ENCODE peak calls at places on chromosomes 1 and 21, in five cellular contexts. One of them, this sample, is unnamed.

GRCh38 chr1:169110265-169110664 is 3.8 kb downstream of the ATP1B1 start:
- DNase-seq in neural crest cell: no peak
- DNase-seq in spleen: no peak
- DNase-seq in astrocyte of the cerebellum: no peak
- DNase-seq in WTC11: no peak
- DNase-seq in this sample: no peak

GRCh38 chr1:24450321-24450720 is 34.7 kb downstream of the NIPAL3 start:
- DNase-seq in WTC11: no peak
- DNase-seq in spleen: no peak
- DNase-seq in astrocyte of the cerebellum: no peak
- DNase-seq in neural crest cell: no peak
- DNase-seq in this sample: no peak

GRCh38 chr1:36287595-36287994 is 18.6 kb upstream of the SH3D21 start:
- DNase-seq in neural crest cell: no peak
- DNase-seq in WTC11: no peak
- DNase-seq in spleen: no peak
- DNase-seq in astrocyte of the cerebellum: no peak
- DNase-seq in this sample: no peak

GRCh38 chr21:41926068-41926806 is 27.6 kb downstream of the C2CD2 start:
- DNase-seq in spleen: no peak
- DNase-seq in WTC11: peak
- DNase-seq in neural crest cell: no peak
- DNase-seq in astrocyte of the cerebellum: no peak
- DNase-seq in this sample: no peak

GRCh38 chr1:53799141-53799540 is 39.0 kb downstream of the NDC1 start:
- DNase-seq in spleen: no peak
- DNase-seq in WTC11: no peak
- DNase-seq in neural crest cell: no peak
- DNase-seq in astrocyte of the cerebellum: no peak
- DNase-seq in this sample: no peak

GRCh38 chr1:19007491-19008441 is 51.3 kb upstream of the IFFO2 start:
- DNase-seq in neural crest cell: no peak
- DNase-seq in spleen: no peak
- DNase-seq in astrocyte of the cerebellum: no peak
- DNase-seq in WTC11: no peak
- DNase-seq in this sample: no peak

GRCh38 chr1:70767377-70767776 is 280.2 kb downstream of the PTGER3 start:
- DNase-seq in spleen: no peak
- DNase-seq in astrocyte of the cerebellum: no peak
- DNase-seq in WTC11: no peak
- DNase-seq in neural crest cell: no peak
- DNase-seq in this sample: no peak

GRCh38 chr1:53069663-53070327 is 7.8 kb downstream of the PODN start:
- DNase-seq in WTC11: peak
- DNase-seq in spleen: no peak
- DNase-seq in astrocyte of the cerebellum: no peak
- DNase-seq in neural crest cell: no peak
- DNase-seq in this sample: peak

GRCh38 chr1:43107664-43108063 is 64.4 kb downstream of the EBNA1BP2 start:
- DNase-seq in spleen: no peak
- DNase-seq in WTC11: no peak
- DNase-seq in neural crest cell: no peak
- DNase-seq in astrocyte of the cerebellum: no peak
- DNase-seq in this sample: no peak

GRCh38 chr1:37477946-37478345 is 3.6 kb downstream of the ZC3H12A start:
- DNase-seq in astrocyte of the cerebellum: no peak
- DNase-seq in WTC11: no peak
- DNase-seq in neural crest cell: no peak
- DNase-seq in spleen: peak
- DNase-seq in this sample: no peak

GRCh38 chr1:37478890-37479254 is 4.5 kb downstream of the ZC3H12A start:
- DNase-seq in neural crest cell: no peak
- DNase-seq in astrocyte of the cerebellum: no peak
- DNase-seq in WTC11: no peak
- DNase-seq in spleen: no peak
- DNase-seq in this sample: no peak

GRCh38 chr1:37479255-37480124 is 5.1 kb downstream of the ZC3H12A start:
- DNase-seq in astrocyte of the cerebellum: no peak
- DNase-seq in neural crest cell: no peak
- DNase-seq in WTC11: no peak
- DNase-seq in spleen: peak
- DNase-seq in this sample: peak

GRCh38 chr1:37477198-37477931 is 3.0 kb downstream of the ZC3H12A start:
- DNase-seq in WTC11: peak
- DNase-seq in astrocyte of the cerebellum: no peak
- DNase-seq in spleen: peak
- DNase-seq in neural crest cell: no peak
- DNase-seq in this sample: peak

DNA sequence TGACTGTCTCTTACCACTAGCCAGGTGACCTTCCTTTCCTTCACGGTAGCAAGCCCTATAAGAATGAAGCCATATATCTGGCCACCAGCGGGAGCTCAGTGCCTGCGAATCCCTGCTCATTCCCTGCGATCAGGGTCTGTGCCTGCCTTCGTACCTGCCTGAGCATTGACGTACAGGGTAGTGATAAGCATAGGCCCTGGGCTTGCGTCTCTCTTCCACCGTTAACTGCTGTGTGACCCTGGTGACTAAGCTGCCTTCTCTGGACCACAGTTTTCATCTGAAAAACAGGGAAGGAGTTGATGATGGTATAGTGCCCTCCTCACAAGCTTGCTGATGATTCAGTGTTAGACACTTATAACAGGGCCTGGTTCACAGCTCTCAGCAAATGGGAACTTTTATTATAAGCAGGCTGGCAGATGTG is 4.1 kb downstream of the ZC3H12A start:
- DNase-seq in WTC11: no peak
- DNase-seq in neural crest cell: no peak
- DNase-seq in spleen: no peak
- DNase-seq in astrocyte of the cerebellum: no peak
- DNase-seq in this sample: no peak
- TF ChIP-seq CTCF in WTC11: no peak
- TF ChIP-seq CTCF in neural crest cell: no peak
- TF ChIP-seq CTCF in spleen: no peak
- TF ChIP-seq CTCF in astrocyte of the cerebellum: no peak
- TF ChIP-seq CTCF in this sample: no peak

GRCh38 chr1:156538711-156539440 is 33.5 kb downstream of the IQGAP3 start:
- DNase-seq in astrocyte of the cerebellum: no peak
- DNase-seq in neural crest cell: no peak
- DNase-seq in spleen: no peak
- DNase-seq in WTC11: no peak
- DNase-seq in this sample: no peak
- TF ChIP-seq CTCF in astrocyte of the cerebellum: no peak
- TF ChIP-seq CTCF in neural crest cell: no peak
- TF ChIP-seq CTCF in spleen: no peak
- TF ChIP-seq CTCF in WTC11: no peak
- TF ChIP-seq CTCF in this sample: no peak

DNA sequence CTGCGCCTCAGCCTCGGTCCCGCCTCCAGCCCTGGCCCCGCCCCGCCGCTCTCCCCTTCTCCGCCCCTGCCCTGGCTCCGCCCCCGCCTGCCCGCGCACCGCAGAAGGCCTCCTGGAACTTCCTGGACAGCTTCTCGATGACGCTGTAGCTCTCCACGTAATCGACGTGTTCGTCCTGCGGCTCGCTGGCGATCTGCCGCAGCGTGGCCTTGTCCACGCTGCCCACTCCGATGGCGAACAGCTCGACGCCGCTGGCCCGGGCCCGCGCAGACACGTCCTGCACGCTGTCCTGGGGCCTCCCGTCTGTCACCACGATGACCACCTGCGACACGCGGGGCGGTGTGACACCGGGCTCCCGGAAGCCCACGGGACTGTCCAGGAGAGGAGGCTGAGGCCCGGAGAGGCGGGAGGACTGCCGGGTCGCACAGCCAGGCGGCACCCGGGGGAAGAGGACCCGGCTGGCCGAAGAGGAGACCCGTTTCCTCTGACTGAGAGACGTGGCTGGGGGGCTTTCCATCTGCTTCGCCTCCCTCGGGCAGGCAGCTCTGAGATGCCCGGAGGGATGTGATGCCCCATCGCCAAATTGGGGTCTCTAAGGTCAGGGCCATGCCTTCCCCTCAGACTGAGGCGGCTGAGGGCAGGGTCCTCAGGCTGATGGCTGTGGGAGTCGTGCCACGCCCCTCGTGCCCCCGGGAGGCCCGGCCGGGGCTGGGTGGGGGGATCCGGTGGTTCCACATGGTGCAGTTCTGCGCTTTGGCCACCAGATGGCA is 4.6 kb downstream of the MATN1 start:
- DNase-seq in WTC11: peak
- DNase-seq in spleen: peak
- DNase-seq in astrocyte of the cerebellum: peak
- DNase-seq in neural crest cell: peak
- DNase-seq in this sample: peak
- TF ChIP-seq CTCF in WTC11: peak
- TF ChIP-seq CTCF in spleen: peak
- TF ChIP-seq CTCF in astrocyte of the cerebellum: peak
- TF ChIP-seq CTCF in neural crest cell: peak
- TF ChIP-seq CTCF in this sample: peak

DNA sequence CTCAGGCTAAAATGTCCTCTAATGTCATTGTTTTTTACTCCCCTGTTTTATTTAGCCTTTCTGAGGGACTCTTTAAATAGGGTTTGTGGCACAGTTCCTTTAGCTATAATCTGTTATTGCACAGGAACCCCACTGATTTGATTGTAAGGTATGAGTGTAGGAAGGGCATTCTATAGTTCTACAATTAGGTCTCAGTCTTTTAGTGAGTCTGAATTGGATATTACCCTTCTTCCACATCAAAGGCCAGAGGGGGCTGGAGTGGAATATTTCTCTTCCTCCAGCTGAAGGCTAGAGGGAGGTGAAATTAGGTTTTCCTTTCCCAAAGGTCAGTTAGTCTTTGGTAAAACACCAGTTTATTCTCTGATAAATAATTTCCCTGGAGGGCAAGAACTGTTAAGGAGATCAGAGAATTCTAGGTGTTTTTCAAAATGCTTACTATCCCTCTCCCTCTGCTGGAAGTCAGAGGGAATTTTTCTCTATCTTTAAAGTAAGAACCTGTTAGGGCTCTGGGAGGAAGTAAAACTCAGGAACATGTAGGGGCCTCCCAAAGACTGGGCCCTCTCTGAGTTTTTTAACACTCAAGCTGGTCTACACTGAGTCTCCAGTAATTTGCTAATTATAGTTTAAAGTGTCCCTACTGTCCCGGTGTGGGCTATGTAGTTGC is 176.3 kb upstream of the ZNHIT6 start:
- DNase-seq in WTC11: no peak
- DNase-seq in neural crest cell: no peak
- DNase-seq in astrocyte of the cerebellum: peak
- DNase-seq in spleen: no peak
- DNase-seq in this sample: no peak
- TF ChIP-seq CTCF in WTC11: peak
- TF ChIP-seq CTCF in neural crest cell: peak
- TF ChIP-seq CTCF in astrocyte of the cerebellum: peak
- TF ChIP-seq CTCF in spleen: no peak
- TF ChIP-seq CTCF in this sample: no peak

GRCh38 chr1:26522073-26522472 is 7.5 kb upstream of the RPS6KA1 start:
- DNase-seq in neural crest cell: no peak
- DNase-seq in WTC11: no peak
- DNase-seq in astrocyte of the cerebellum: no peak
- DNase-seq in spleen: no peak
- DNase-seq in this sample: no peak

GRCh38 chr1:26521669-26522030 is 7.9 kb upstream of the RPS6KA1 start:
- DNase-seq in neural crest cell: no peak
- DNase-seq in spleen: no peak
- DNase-seq in WTC11: no peak
- DNase-seq in astrocyte of the cerebellum: no peak
- DNase-seq in this sample: no peak

GRCh38 chr1:26516987-26517765 is 12.4 kb upstream of the RPS6KA1 start:
- DNase-seq in spleen: no peak
- DNase-seq in astrocyte of the cerebellum: no peak
- DNase-seq in WTC11: no peak
- DNase-seq in neural crest cell: no peak
- DNase-seq in this sample: no peak

GRCh38 chr1:26520339-26520738 is 9.2 kb upstream of the RPS6KA1 start:
- DNase-seq in spleen: no peak
- DNase-seq in astrocyte of the cerebellum: no peak
- DNase-seq in neural crest cell: no peak
- DNase-seq in WTC11: no peak
- DNase-seq in this sample: no peak

GRCh38 chr1:26517766-26518049 is 11.9 kb upstream of the RPS6KA1 start:
- DNase-seq in spleen: no peak
- DNase-seq in neural crest cell: no peak
- DNase-seq in astrocyte of the cerebellum: no peak
- DNase-seq in WTC11: no peak
- DNase-seq in this sample: no peak
- TF ChIP-seq CTCF in spleen: no peak
- TF ChIP-seq CTCF in neural crest cell: no peak
- TF ChIP-seq CTCF in astrocyte of the cerebellum: no peak
- TF ChIP-seq CTCF in WTC11: no peak
- TF ChIP-seq CTCF in this sample: no peak

DNA sequence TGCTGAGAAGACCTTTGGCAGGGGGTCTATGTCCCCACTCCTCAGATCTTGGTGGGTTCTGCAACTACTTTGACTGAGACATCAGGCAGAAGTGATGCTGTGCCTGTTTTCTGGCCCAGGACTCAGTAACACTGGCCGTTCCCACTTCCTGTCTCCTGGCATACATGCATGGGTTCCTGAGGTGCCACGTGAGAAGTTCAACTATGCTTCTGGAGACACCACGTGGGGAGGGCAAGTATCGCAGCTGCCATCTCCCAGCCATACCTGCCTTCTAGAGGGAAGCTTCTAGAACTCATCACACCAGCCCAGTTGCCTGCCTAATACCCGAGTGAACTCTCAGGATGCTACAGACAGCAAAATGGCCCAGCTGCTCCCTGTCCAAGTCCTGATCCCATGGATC is 65.8 kb downstream of the TRABD2B start:
- DNase-seq in neural crest cell: no peak
- DNase-seq in spleen: no peak
- DNase-seq in astrocyte of the cerebellum: no peak
- DNase-seq in WTC11: peak
- DNase-seq in this sample: no peak
- TF ChIP-seq CTCF in neural crest cell: no peak
- TF ChIP-seq CTCF in spleen: no peak
- TF ChIP-seq CTCF in astrocyte of the cerebellum: no peak
- TF ChIP-seq CTCF in WTC11: no peak
- TF ChIP-seq CTCF in this sample: no peak

GRCh38 chr1:201125019-201125418 is 2.0 kb downstream of the ASCL5 start:
- DNase-seq in neural crest cell: no peak
- DNase-seq in astrocyte of the cerebellum: no peak
- DNase-seq in WTC11: no peak
- DNase-seq in spleen: no peak
- DNase-seq in this sample: no peak
- TF ChIP-seq CTCF in neural crest cell: no peak
- TF ChIP-seq CTCF in astrocyte of the cerebellum: no peak
- TF ChIP-seq CTCF in WTC11: no peak
- TF ChIP-seq CTCF in spleen: no peak
- TF ChIP-seq CTCF in this sample: no peak

DNA sequence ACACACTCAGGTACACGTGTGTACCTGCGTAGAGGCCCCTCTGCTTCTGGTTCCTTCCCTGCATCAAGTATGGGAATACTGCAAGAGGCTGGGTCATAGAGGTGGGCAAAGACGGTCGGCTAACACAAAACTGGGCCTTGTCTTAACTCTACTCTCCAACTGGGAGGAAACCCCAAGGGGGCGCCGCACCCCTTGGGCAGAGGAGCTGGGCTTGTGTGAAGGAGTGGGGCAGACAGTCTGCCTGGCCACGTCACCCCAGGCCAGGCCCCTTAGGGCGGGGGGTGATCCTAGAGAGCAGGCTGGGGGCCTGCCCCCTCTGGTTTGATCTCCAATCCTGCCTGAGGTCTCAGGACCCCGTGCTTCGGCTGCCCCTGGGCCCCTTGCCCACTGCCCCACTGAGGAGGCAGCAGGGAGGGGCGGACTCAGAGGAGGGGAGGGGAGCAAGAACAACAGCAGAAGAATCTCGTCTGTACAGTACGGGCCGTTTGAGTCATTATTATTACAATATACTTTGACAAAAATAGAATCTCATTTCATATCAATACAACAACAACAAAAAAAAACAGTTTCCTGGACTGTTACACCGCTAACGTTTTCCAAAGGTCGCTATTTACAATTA is 34.7 kb downstream of the MEF2D start:
- DNase-seq in neural crest cell: no peak
- DNase-seq in spleen: no peak
- DNase-seq in astrocyte of the cerebellum: no peak
- DNase-seq in WTC11: peak
- DNase-seq in this sample: no peak
- TF ChIP-seq CTCF in neural crest cell: no peak
- TF ChIP-seq CTCF in spleen: no peak
- TF ChIP-seq CTCF in astrocyte of the cerebellum: peak
- TF ChIP-seq CTCF in WTC11: no peak
- TF ChIP-seq CTCF in this sample: no peak